ENCODE peak calls at places on chromosomes 11 and 22, in six cellular contexts. One of them, this sample, is unnamed.

GRCh38 chr11:60633645-60634044 is 65.8 kb upstream of the MS4A8 start:
- DNase-seq in GM23338: no peak
- DNase-seq in HFF-Myc: no peak
- DNase-seq in WTC11: no peak
- DNase-seq in heart left ventricle: no peak
- DNase-seq in activated B cell treated with CpG ODN at 0.5 μM for 24 hours: peak
- DNase-seq in this sample: no peak

GRCh38 chr11:65968600-65969482 is 7.3 kb downstream of the SART1 start:
- DNase-seq in GM23338: no peak
- DNase-seq in HFF-Myc: no peak
- DNase-seq in WTC11: no peak
- DNase-seq in heart left ventricle: no peak
- DNase-seq in activated B cell treated with CpG ODN at 0.5 μM for 24 hours: no peak
- DNase-seq in this sample: no peak

GRCh38 chr11:26365284-26365683 is 33.4 kb downstream of the ANO3 start:
- DNase-seq in GM23338: no peak
- DNase-seq in HFF-Myc: no peak
- DNase-seq in WTC11: no peak
- DNase-seq in heart left ventricle: no peak
- DNase-seq in activated B cell treated with CpG ODN at 0.5 μM for 24 hours: no peak
- DNase-seq in this sample: no peak

GRCh38 chr22:33883961-33884808 is 36.1 kb downstream of the LARGE1 start:
- DNase-seq in GM23338: no peak
- DNase-seq in HFF-Myc: no peak
- DNase-seq in WTC11: no peak
- DNase-seq in heart left ventricle: no peak
- DNase-seq in activated B cell treated with CpG ODN at 0.5 μM for 24 hours: no peak
- DNase-seq in this sample: no peak

GRCh38 chr11:112400615-112401014 is 140.0 kb upstream of the PLET1 start:
- DNase-seq in GM23338: no peak
- DNase-seq in HFF-Myc: no peak
- DNase-seq in WTC11: no peak
- DNase-seq in heart left ventricle: no peak
- DNase-seq in activated B cell treated with CpG ODN at 0.5 μM for 24 hours: no peak
- DNase-seq in this sample: no peak

GRCh38 chr11:110621826-110622225 is 90.4 kb downstream of the ARHGAP20 start:
- DNase-seq in GM23338: no peak
- DNase-seq in HFF-Myc: no peak
- DNase-seq in WTC11: no peak
- DNase-seq in heart left ventricle: no peak
- DNase-seq in activated B cell treated with CpG ODN at 0.5 μM for 24 hours: no peak
- DNase-seq in this sample: no peak

GRCh38 chr22:29074276-29074625 is 1.4 kb downstream of the KREMEN1 start:
- DNase-seq in GM23338: peak
- DNase-seq in HFF-Myc: no peak
- DNase-seq in WTC11: no peak
- DNase-seq in heart left ventricle: no peak
- DNase-seq in activated B cell treated with CpG ODN at 0.5 μM for 24 hours: no peak
- DNase-seq in this sample: no peak

GRCh38 chr11:121119444-121119843 is 18.4 kb downstream of the TECTA start:
- DNase-seq in GM23338: no peak
- DNase-seq in HFF-Myc: no peak
- DNase-seq in WTC11: no peak
- DNase-seq in heart left ventricle: no peak
- DNase-seq in activated B cell treated with CpG ODN at 0.5 μM for 24 hours: no peak
- DNase-seq in this sample: no peak

GRCh38 chr11:74004694-74005615 is 3.9 kb downstream of the UCP3 start:
- DNase-seq in GM23338: no peak
- DNase-seq in HFF-Myc: no peak
- DNase-seq in WTC11: no peak
- DNase-seq in heart left ventricle: peak
- DNase-seq in activated B cell treated with CpG ODN at 0.5 μM for 24 hours: no peak
- DNase-seq in this sample: no peak

GRCh38 chr11:17831883-17832282 is 97.3 kb downstream of the KCNC1 start:
- DNase-seq in GM23338: no peak
- DNase-seq in HFF-Myc: no peak
- DNase-seq in WTC11: no peak
- DNase-seq in heart left ventricle: no peak
- DNase-seq in activated B cell treated with CpG ODN at 0.5 μM for 24 hours: no peak
- DNase-seq in this sample: no peak

GRCh38 chr11:96052921-96053631 is 129.2 kb upstream of the MTMR2 start:
- DNase-seq in GM23338: no peak
- DNase-seq in HFF-Myc: no peak
- DNase-seq in WTC11: no peak
- DNase-seq in heart left ventricle: no peak
- DNase-seq in activated B cell treated with CpG ODN at 0.5 μM for 24 hours: no peak
- DNase-seq in this sample: no peak

GRCh38 chr11:23502821-23503220 is 642.5 kb upstream of the CCDC179 start:
- DNase-seq in GM23338: no peak
- DNase-seq in HFF-Myc: no peak
- DNase-seq in WTC11: no peak
- DNase-seq in heart left ventricle: no peak
- DNase-seq in activated B cell treated with CpG ODN at 0.5 μM for 24 hours: no peak
- DNase-seq in this sample: no peak

GRCh38 chr11:33005175-33005574 is 10.5 kb upstream of the DEPDC7 start:
- DNase-seq in GM23338: no peak
- DNase-seq in HFF-Myc: no peak
- DNase-seq in WTC11: no peak
- DNase-seq in heart left ventricle: no peak
- DNase-seq in activated B cell treated with CpG ODN at 0.5 μM for 24 hours: no peak
- DNase-seq in this sample: no peak

GRCh38 chr11:704799-705645 is 1.0 kb upstream of the EPS8L2 start:
- DNase-seq in GM23338: no peak
- DNase-seq in HFF-Myc: no peak
- DNase-seq in WTC11: no peak
- DNase-seq in heart left ventricle: peak
- DNase-seq in activated B cell treated with CpG ODN at 0.5 μM for 24 hours: no peak
- DNase-seq in this sample: no peak

GRCh38 chr22:42685941-42686666 is 34.6 kb downstream of the A4GALT start:
- DNase-seq in GM23338: peak
- DNase-seq in HFF-Myc: no peak
- DNase-seq in WTC11: no peak
- DNase-seq in heart left ventricle: peak
- DNase-seq in activated B cell treated with CpG ODN at 0.5 μM for 24 hours: no peak
- DNase-seq in this sample: no peak

GRCh38 chr11:117657801-117658200 is 139.2 kb downstream of the DSCAML1 start:
- DNase-seq in GM23338: no peak
- DNase-seq in HFF-Myc: no peak
- DNase-seq in WTC11: no peak
- DNase-seq in heart left ventricle: no peak
- DNase-seq in activated B cell treated with CpG ODN at 0.5 μM for 24 hours: no peak
- DNase-seq in this sample: no peak

GRCh38 chr22:49301398-49302149 is 526.1 kb downstream of the BRD1 start:
- DNase-seq in GM23338: no peak
- DNase-seq in HFF-Myc: no peak
- DNase-seq in WTC11: no peak
- DNase-seq in heart left ventricle: peak
- DNase-seq in activated B cell treated with CpG ODN at 0.5 μM for 24 hours: no peak
- DNase-seq in this sample: no peak

GRCh38 chr22:36692280-36692679 is 11.3 kb downstream of the CACNG2 start:
- DNase-seq in GM23338: no peak
- DNase-seq in HFF-Myc: no peak
- DNase-seq in WTC11: no peak
- DNase-seq in heart left ventricle: no peak
- DNase-seq in activated B cell treated with CpG ODN at 0.5 μM for 24 hours: no peak
- DNase-seq in this sample: no peak

GRCh38 chr11:97989121-97989520 is 1031.6 kb upstream of the CNTN5 start:
- DNase-seq in GM23338: no peak
- DNase-seq in HFF-Myc: no peak
- DNase-seq in WTC11: no peak
- DNase-seq in heart left ventricle: no peak
- DNase-seq in activated B cell treated with CpG ODN at 0.5 μM for 24 hours: no peak
- DNase-seq in this sample: no peak

GRCh38 chr11:44531116-44531504 is 34.4 kb upstream of the CD82 start:
- DNase-seq in GM23338: no peak
- DNase-seq in HFF-Myc: no peak
- DNase-seq in WTC11: no peak
- DNase-seq in heart left ventricle: no peak
- DNase-seq in activated B cell treated with CpG ODN at 0.5 μM for 24 hours: no peak
- DNase-seq in this sample: no peak

GRCh38 chr11:76666408-76666807 is 4.1 kb downstream of the LRRC32 start:
- DNase-seq in GM23338: peak
- DNase-seq in HFF-Myc: no peak
- DNase-seq in WTC11: no peak
- DNase-seq in heart left ventricle: peak
- DNase-seq in activated B cell treated with CpG ODN at 0.5 μM for 24 hours: peak
- DNase-seq in this sample: peak

GRCh38 chr22:21448627-21449416 is 18.4 kb upstream of the TMEM191C start:
- DNase-seq in GM23338: no peak
- DNase-seq in HFF-Myc: no peak
- DNase-seq in WTC11: no peak
- DNase-seq in heart left ventricle: no peak
- DNase-seq in activated B cell treated with CpG ODN at 0.5 μM for 24 hours: no peak
- DNase-seq in this sample: no peak

GRCh38 chr22:47836957-47837356 is 1074.5 kb downstream of the TBC1D22A start:
- DNase-seq in GM23338: no peak
- DNase-seq in HFF-Myc: no peak
- DNase-seq in WTC11: no peak
- DNase-seq in heart left ventricle: no peak
- DNase-seq in activated B cell treated with CpG ODN at 0.5 μM for 24 hours: no peak
- DNase-seq in this sample: no peak

GRCh38 chr11:8934735-8935478 is 2.2 kb upstream of the C11orf16 start:
- DNase-seq in GM23338: peak
- DNase-seq in HFF-Myc: no peak
- DNase-seq in WTC11: no peak
- DNase-seq in heart left ventricle: no peak
- DNase-seq in activated B cell treated with CpG ODN at 0.5 μM for 24 hours: no peak
- DNase-seq in this sample: peak

DNA sequence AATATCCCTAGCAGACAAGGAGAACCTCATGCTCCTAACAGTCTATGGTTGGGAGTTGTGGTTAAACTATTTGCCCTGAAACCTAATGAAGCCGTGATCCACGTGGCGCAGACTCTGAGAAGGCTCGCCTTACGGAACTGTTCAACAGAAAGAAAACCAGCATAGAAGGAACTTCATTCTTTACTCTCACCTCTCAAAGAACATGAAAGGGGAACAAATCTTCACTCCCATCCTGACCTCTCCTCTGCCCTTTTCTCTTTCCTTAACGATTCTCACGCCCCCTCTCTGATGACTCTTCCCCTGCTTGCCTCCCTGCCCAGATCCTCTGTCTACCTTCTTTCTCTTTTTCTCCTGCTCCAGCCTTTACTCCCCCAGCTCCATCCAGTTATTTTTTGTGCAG is 54.2 kb downstream of the IRAG1 start:
- DNase-seq in GM23338: no peak
- DNase-seq in HFF-Myc: no peak
- DNase-seq in WTC11: no peak
- DNase-seq in heart left ventricle: no peak
- DNase-seq in activated B cell treated with CpG ODN at 0.5 μM for 24 hours: no peak
- DNase-seq in this sample: no peak
- TF ChIP-seq CTCF in GM23338: no peak
- TF ChIP-seq CTCF in HFF-Myc: no peak
- TF ChIP-seq CTCF in WTC11: no peak
- TF ChIP-seq CTCF in heart left ventricle: no peak
- TF ChIP-seq CTCF in activated B cell treated with CpG ODN at 0.5 μM for 24 hours: no peak
- TF ChIP-seq CTCF in this sample: no peak

GRCh38 chr11:70270104-70270876 is at the start of gene PPFIA1:
- DNase-seq in GM23338: peak
- DNase-seq in HFF-Myc: peak
- DNase-seq in WTC11: peak
- DNase-seq in heart left ventricle: peak
- DNase-seq in activated B cell treated with CpG ODN at 0.5 μM for 24 hours: peak
- DNase-seq in this sample: peak
- TF ChIP-seq CTCF in GM23338: peak
- TF ChIP-seq CTCF in HFF-Myc: no peak
- TF ChIP-seq CTCF in WTC11: no peak
- TF ChIP-seq CTCF in heart left ventricle: no peak
- TF ChIP-seq CTCF in activated B cell treated with CpG ODN at 0.5 μM for 24 hours: no peak
- TF ChIP-seq CTCF in this sample: no peak

DNA sequence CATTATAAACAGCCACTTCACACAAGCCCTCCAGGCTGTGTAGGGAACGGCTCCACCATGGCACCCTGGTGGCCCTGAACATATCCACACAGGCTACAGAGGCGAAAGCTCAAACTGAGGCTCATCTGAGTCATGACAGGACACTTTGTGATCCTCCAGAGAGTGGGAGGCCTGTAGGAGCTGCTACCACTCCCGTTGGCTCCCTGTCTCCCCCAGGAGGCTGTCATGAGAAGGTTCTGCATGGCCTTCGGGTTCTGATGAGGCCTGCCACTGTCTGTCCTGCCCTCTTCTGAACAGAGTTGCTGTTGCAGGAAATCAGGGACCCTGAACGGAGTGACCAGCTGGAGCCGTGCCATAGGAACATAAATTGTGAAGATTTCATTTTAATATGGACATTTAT is 23.8 kb upstream of the ALDH3B2 start:
- DNase-seq in GM23338: peak
- DNase-seq in HFF-Myc: peak
- DNase-seq in WTC11: no peak
- DNase-seq in heart left ventricle: no peak
- DNase-seq in activated B cell treated with CpG ODN at 0.5 μM for 24 hours: no peak
- DNase-seq in this sample: no peak
- TF ChIP-seq CTCF in GM23338: peak
- TF ChIP-seq CTCF in HFF-Myc: peak
- TF ChIP-seq CTCF in WTC11: no peak
- TF ChIP-seq CTCF in heart left ventricle: no peak
- TF ChIP-seq CTCF in activated B cell treated with CpG ODN at 0.5 μM for 24 hours: no peak
- TF ChIP-seq CTCF in this sample: no peak

GRCh38 chr11:46674463-46675287 is 25.7 kb downstream of the ARHGAP1 start:
- DNase-seq in GM23338: peak
- DNase-seq in HFF-Myc: no peak
- DNase-seq in WTC11: peak
- DNase-seq in heart left ventricle: peak
- DNase-seq in activated B cell treated with CpG ODN at 0.5 μM for 24 hours: no peak
- DNase-seq in this sample: no peak

GRCh38 chr11:46676436-46677158 is 23.8 kb downstream of the ARHGAP1 start:
- DNase-seq in GM23338: no peak
- DNase-seq in HFF-Myc: no peak
- DNase-seq in WTC11: no peak
- DNase-seq in heart left ventricle: peak
- DNase-seq in activated B cell treated with CpG ODN at 0.5 μM for 24 hours: no peak
- DNase-seq in this sample: no peak

GRCh38 chr11:46673713-46674462 is 26.5 kb downstream of the ARHGAP1 start:
- DNase-seq in GM23338: no peak
- DNase-seq in HFF-Myc: no peak
- DNase-seq in WTC11: no peak
- DNase-seq in heart left ventricle: no peak
- DNase-seq in activated B cell treated with CpG ODN at 0.5 μM for 24 hours: no peak
- DNase-seq in this sample: no peak

GRCh38 chr11:46675949-46676348 is 24.5 kb downstream of the ARHGAP1 start:
- DNase-seq in GM23338: no peak
- DNase-seq in HFF-Myc: no peak
- DNase-seq in WTC11: no peak
- DNase-seq in heart left ventricle: no peak
- DNase-seq in activated B cell treated with CpG ODN at 0.5 μM for 24 hours: no peak
- DNase-seq in this sample: no peak

DNA sequence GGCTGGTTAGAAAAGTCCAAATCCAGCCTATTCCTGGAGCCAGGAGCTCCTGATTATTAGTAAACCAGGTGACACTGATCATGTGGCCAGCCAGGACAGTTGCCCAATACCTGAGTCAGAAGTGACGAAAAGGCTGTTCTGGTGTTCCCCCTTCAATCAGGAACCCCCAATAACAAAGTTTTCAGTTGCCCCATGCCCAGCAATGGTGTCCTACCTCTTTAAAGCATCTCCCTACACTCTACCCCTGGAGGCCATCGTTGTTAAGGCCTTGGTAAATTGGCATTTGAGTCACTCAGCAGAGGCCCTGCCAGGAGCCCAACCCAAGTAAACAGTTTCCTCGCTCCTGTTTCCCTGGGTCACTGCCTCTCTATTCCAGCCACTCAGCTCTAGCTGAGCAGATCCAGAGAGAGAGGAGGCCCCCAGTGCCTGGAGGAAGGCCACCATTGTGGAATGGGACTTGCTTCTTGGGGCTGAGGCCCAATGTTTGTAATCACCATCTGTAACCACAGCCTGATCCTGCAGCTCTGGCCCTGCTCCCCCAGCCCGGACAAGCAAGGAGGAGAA is 25.0 kb downstream of the ARHGAP1 start:
- DNase-seq in GM23338: no peak
- DNase-seq in HFF-Myc: no peak
- DNase-seq in WTC11: no peak
- DNase-seq in heart left ventricle: peak
- DNase-seq in activated B cell treated with CpG ODN at 0.5 μM for 24 hours: no peak
- DNase-seq in this sample: no peak
- TF ChIP-seq CTCF in GM23338: no peak
- TF ChIP-seq CTCF in HFF-Myc: no peak
- TF ChIP-seq CTCF in WTC11: no peak
- TF ChIP-seq CTCF in heart left ventricle: no peak
- TF ChIP-seq CTCF in activated B cell treated with CpG ODN at 0.5 μM for 24 hours: no peak
- TF ChIP-seq CTCF in this sample: no peak

This sample was measured in D721Med.